ENCODE peak calls at places on chromosomes 7 and 10, in eight cellular contexts. One of them, this sample, is unnamed. For H3K36me3, the result is how much of the 10 kb centered on the place peaks cover.

GRCh38 chr10:74652664-74653063 is 173.7 kb upstream of the KAT6B start:
- DNase-seq in stomach: no peak
- DNase-seq in upper lobe of right lung: no peak
- DNase-seq in brain microvascular endothelial cell: no peak
- DNase-seq in hepatocyte: no peak
- DNase-seq in heart right ventricle: no peak
- DNase-seq in ovary: no peak
- DNase-seq in Peyer's patch: no peak
- DNase-seq in this sample: no peak

GRCh38 chr10:76000550-76000949 is 569.1 kb downstream of the LRMDA start:
- DNase-seq in heart right ventricle: no peak
- DNase-seq in upper lobe of right lung: no peak
- DNase-seq in ovary: no peak
- DNase-seq in hepatocyte: no peak
- DNase-seq in brain microvascular endothelial cell: no peak
- DNase-seq in Peyer's patch: no peak
- DNase-seq in stomach: no peak
- DNase-seq in this sample: no peak

GRCh38 chr7:20402297-20403230 is 71.9 kb downstream of the ITGB8 start:
- DNase-seq in Peyer's patch: no peak
- DNase-seq in upper lobe of right lung: no peak
- DNase-seq in heart right ventricle: no peak
- DNase-seq in ovary: no peak
- DNase-seq in brain microvascular endothelial cell: no peak
- DNase-seq in stomach: no peak
- DNase-seq in hepatocyte: no peak
- DNase-seq in this sample: peak

GRCh38 chr10:96588601-96589419 is 2.0 kb upstream of the TM9SF3 start:
- DNase-seq in hepatocyte: no peak
- DNase-seq in ovary: no peak
- DNase-seq in stomach: no peak
- DNase-seq in upper lobe of right lung: no peak
- DNase-seq in heart right ventricle: no peak
- DNase-seq in Peyer's patch: no peak
- DNase-seq in brain microvascular endothelial cell: no peak
- DNase-seq in this sample: no peak

GRCh38 chr10:30454744-30455498 is 20.9 kb downstream of the MAP3K8 start:
- DNase-seq in heart right ventricle: no peak
- DNase-seq in Peyer's patch: no peak
- DNase-seq in ovary: no peak
- DNase-seq in brain microvascular endothelial cell: peak
- DNase-seq in stomach: no peak
- DNase-seq in upper lobe of right lung: no peak
- DNase-seq in hepatocyte: peak
- DNase-seq in this sample: no peak

GRCh38 chr10:128497660-128498377 is 371.6 kb upstream of the MKI67 start:
- DNase-seq in hepatocyte: no peak
- DNase-seq in ovary: no peak
- DNase-seq in heart right ventricle: no peak
- DNase-seq in Peyer's patch: no peak
- DNase-seq in stomach: no peak
- DNase-seq in upper lobe of right lung: peak
- DNase-seq in brain microvascular endothelial cell: no peak
- DNase-seq in this sample: no peak

GRCh38 chr7:73978681-73979563 is 49.1 kb upstream of the ELN start:
- DNase-seq in stomach: peak
- DNase-seq in ovary: no peak
- DNase-seq in brain microvascular endothelial cell: peak
- DNase-seq in hepatocyte: peak
- DNase-seq in upper lobe of right lung: peak
- DNase-seq in Peyer's patch: no peak
- DNase-seq in heart right ventricle: peak
- DNase-seq in this sample: peak

GRCh38 chr7:96179863-96180262 is 142.0 kb downstream of the SLC25A13 start:
- DNase-seq in heart right ventricle: no peak
- DNase-seq in hepatocyte: no peak
- DNase-seq in brain microvascular endothelial cell: no peak
- DNase-seq in upper lobe of right lung: no peak
- DNase-seq in ovary: no peak
- DNase-seq in stomach: no peak
- DNase-seq in Peyer's patch: no peak
- DNase-seq in this sample: no peak

GRCh38 chr10:131630772-131631258 is 270.0 kb upstream of the PPP2R2D start:
- DNase-seq in ovary: no peak
- DNase-seq in brain microvascular endothelial cell: no peak
- DNase-seq in heart right ventricle: no peak
- DNase-seq in Peyer's patch: no peak
- DNase-seq in stomach: no peak
- DNase-seq in upper lobe of right lung: no peak
- DNase-seq in hepatocyte: peak
- DNase-seq in this sample: no peak

GRCh38 chr7:71566376-71566775 is 434.4 kb downstream of the GALNT17 start:
- DNase-seq in upper lobe of right lung: no peak
- DNase-seq in heart right ventricle: no peak
- DNase-seq in ovary: no peak
- DNase-seq in hepatocyte: no peak
- DNase-seq in brain microvascular endothelial cell: no peak
- DNase-seq in Peyer's patch: no peak
- DNase-seq in stomach: no peak
- DNase-seq in this sample: no peak

GRCh38 chr10:102630663-102631062 is 13.6 kb upstream of the TRIM8 start:
- DNase-seq in ovary: no peak
- DNase-seq in heart right ventricle: no peak
- DNase-seq in stomach: no peak
- DNase-seq in upper lobe of right lung: no peak
- DNase-seq in Peyer's patch: no peak
- DNase-seq in brain microvascular endothelial cell: no peak
- DNase-seq in hepatocyte: peak
- DNase-seq in this sample: no peak

GRCh38 chr10:102633282-102633681 is 11.0 kb upstream of the TRIM8 start:
- DNase-seq in hepatocyte: no peak
- DNase-seq in brain microvascular endothelial cell: peak
- DNase-seq in ovary: no peak
- DNase-seq in upper lobe of right lung: peak
- DNase-seq in heart right ventricle: no peak
- DNase-seq in Peyer's patch: no peak
- DNase-seq in stomach: no peak
- DNase-seq in this sample: peak

GRCh38 chr10:102632394-102633062 is 11.8 kb upstream of the TRIM8 start:
- DNase-seq in heart right ventricle: no peak
- DNase-seq in upper lobe of right lung: peak
- DNase-seq in hepatocyte: peak
- DNase-seq in stomach: no peak
- DNase-seq in Peyer's patch: no peak
- DNase-seq in brain microvascular endothelial cell: no peak
- DNase-seq in ovary: no peak
- DNase-seq in this sample: peak

GRCh38 chr10:102629661-102630614 is 14.3 kb upstream of the TRIM8 start:
- DNase-seq in brain microvascular endothelial cell: peak
- DNase-seq in heart right ventricle: no peak
- DNase-seq in hepatocyte: peak
- DNase-seq in ovary: no peak
- DNase-seq in stomach: no peak
- DNase-seq in Peyer's patch: no peak
- DNase-seq in upper lobe of right lung: peak
- DNase-seq in this sample: peak

DNA sequence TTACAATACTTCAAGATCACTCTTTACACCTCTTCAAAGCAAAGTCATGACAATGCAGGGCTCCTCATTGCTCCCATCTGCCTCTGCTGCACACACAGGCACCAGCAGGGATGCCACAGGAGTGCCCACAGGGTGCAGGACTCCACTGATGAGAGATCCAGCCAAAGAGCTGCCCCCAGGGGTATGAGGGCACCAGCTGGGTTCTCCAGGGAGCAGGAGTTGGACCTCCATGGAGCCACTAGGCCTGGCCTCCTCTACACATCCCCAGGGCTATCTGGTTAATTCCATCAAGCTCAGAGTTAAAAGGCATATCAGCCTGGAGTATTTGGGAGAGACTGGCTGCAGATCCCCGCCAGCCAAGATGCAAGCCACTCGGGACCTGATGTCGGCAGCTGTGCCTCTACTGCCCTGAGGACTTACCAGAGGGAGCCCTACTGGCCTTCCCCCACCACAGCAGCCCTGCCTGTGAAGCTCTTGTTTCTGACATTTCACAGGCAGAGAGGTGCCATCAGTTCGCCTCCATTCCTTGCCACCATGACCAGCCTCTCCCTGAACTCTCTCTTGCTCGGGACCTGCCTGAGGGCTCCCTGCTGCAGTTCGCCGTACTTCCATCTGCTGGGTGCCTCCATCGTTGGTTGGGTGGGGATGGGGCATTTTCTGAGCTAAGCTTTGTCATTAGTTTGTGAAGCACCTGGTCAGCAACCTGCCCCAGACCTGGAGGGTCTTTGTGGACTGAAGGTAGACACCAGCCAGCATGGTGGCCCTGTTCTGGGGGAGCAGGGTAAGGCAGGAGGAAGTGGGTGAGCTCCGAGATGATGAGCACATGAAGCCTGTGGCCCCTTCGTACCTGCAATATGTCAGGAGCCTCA is 12.5 kb upstream of the TRIM8 start:
- DNase-seq in ovary: no peak
- DNase-seq in upper lobe of right lung: peak
- DNase-seq in stomach: no peak
- DNase-seq in heart right ventricle: no peak
- DNase-seq in hepatocyte: no peak
- DNase-seq in Peyer's patch: no peak
- DNase-seq in brain microvascular endothelial cell: no peak
- DNase-seq in this sample: no peak
- H3K27ac ChIP-seq in ovary: no peak
- H3K27ac ChIP-seq in upper lobe of right lung: peak
- H3K27ac ChIP-seq in stomach: no peak
- H3K27ac ChIP-seq in heart right ventricle: peak
- H3K27ac ChIP-seq in hepatocyte: peak
- H3K27ac ChIP-seq in Peyer's patch: peak
- H3K27ac ChIP-seq in brain microvascular endothelial cell: no peak
- H3K27ac ChIP-seq in this sample: peak

DNA sequence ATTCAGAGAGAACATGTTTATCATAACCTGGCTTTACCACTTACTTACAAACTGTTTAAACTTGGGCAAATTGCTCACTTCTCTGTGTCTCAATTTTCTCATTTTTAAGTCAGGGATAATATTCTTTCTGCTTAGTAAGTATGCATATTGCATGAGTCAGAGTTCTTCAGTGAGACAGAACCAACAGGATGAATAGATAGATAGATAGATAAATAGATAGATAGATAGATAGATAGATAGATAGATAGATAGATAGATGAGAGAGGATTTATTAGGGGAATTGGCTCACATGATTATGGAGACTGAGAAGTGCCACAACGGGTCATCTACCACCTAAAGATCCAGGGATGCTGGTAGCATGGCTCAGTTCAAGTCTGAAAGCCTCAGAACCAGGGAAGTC is 15.7 kb upstream of the SMIM30 start:
- DNase-seq in hepatocyte: no peak
- DNase-seq in brain microvascular endothelial cell: no peak
- DNase-seq in heart right ventricle: no peak
- DNase-seq in Peyer's patch: no peak
- DNase-seq in upper lobe of right lung: no peak
- DNase-seq in ovary: no peak
- DNase-seq in stomach: no peak
- DNase-seq in this sample: no peak
- H3K36me3 ChIP-seq in hepatocyte: under half
- H3K36me3 ChIP-seq in brain microvascular endothelial cell: under half
- H3K36me3 ChIP-seq in heart right ventricle: under half
- H3K36me3 ChIP-seq in Peyer's patch: under half
- H3K36me3 ChIP-seq in upper lobe of right lung: under half
- H3K36me3 ChIP-seq in ovary: under half
- H3K36me3 ChIP-seq in stomach: under half
- H3K36me3 ChIP-seq in this sample: under half

GRCh38 chr10:48606530-48607355 is 1.9 kb upstream of the ARHGAP22 start:
- DNase-seq in heart right ventricle: peak
- DNase-seq in hepatocyte: no peak
- DNase-seq in Peyer's patch: no peak
- DNase-seq in stomach: no peak
- DNase-seq in ovary: no peak
- DNase-seq in upper lobe of right lung: no peak
- DNase-seq in brain microvascular endothelial cell: peak
- DNase-seq in this sample: no peak

GRCh38 chr10:48608926-48609325 is 4.1 kb upstream of the ARHGAP22 start:
- DNase-seq in ovary: no peak
- DNase-seq in upper lobe of right lung: no peak
- DNase-seq in hepatocyte: no peak
- DNase-seq in brain microvascular endothelial cell: no peak
- DNase-seq in stomach: no peak
- DNase-seq in heart right ventricle: no peak
- DNase-seq in Peyer's patch: no peak
- DNase-seq in this sample: no peak

GRCh38 chr10:48607356-48608278 is 2.7 kb upstream of the ARHGAP22 start:
- DNase-seq in heart right ventricle: peak
- DNase-seq in ovary: no peak
- DNase-seq in Peyer's patch: no peak
- DNase-seq in brain microvascular endothelial cell: no peak
- DNase-seq in hepatocyte: no peak
- DNase-seq in upper lobe of right lung: no peak
- DNase-seq in stomach: no peak
- DNase-seq in this sample: no peak

GRCh38 chr10:48609441-48609840 is 4.6 kb upstream of the ARHGAP22 start:
- DNase-seq in Peyer's patch: no peak
- DNase-seq in hepatocyte: no peak
- DNase-seq in upper lobe of right lung: no peak
- DNase-seq in ovary: no peak
- DNase-seq in stomach: no peak
- DNase-seq in brain microvascular endothelial cell: no peak
- DNase-seq in heart right ventricle: no peak
- DNase-seq in this sample: no peak

DNA sequence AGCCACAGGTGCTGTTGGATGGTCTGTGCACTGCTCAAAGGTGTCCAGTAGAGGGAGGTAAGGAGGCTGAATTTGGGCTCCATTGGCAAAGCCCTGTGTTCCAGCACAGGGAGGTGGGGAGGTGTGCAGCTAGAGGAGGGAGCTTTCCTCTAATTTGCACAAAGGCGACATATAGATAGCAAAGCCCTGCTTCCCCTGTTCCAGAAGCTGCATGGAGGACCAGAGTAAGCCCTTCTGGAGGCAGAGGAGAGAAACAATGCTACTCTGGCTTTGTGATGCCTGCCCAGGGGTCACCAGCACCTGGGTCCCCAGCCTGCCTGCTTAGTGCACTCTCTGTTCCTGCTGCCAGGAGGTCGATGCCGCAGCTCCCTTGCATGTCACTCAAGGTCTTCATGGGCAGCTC is 3.4 kb upstream of the ARHGAP22 start:
- DNase-seq in hepatocyte: peak
- DNase-seq in upper lobe of right lung: no peak
- DNase-seq in ovary: no peak
- DNase-seq in heart right ventricle: no peak
- DNase-seq in stomach: peak
- DNase-seq in brain microvascular endothelial cell: no peak
- DNase-seq in Peyer's patch: peak
- DNase-seq in this sample: peak
- H3K4me3 ChIP-seq in hepatocyte: no peak
- H3K4me3 ChIP-seq in upper lobe of right lung: no peak
- H3K4me3 ChIP-seq in ovary: no peak
- H3K4me3 ChIP-seq in heart right ventricle: no peak
- H3K4me3 ChIP-seq in stomach: no peak
- H3K4me3 ChIP-seq in brain microvascular endothelial cell: no peak
- H3K4me3 ChIP-seq in Peyer's patch: no peak
- H3K4me3 ChIP-seq in this sample: no peak

GRCh38 chr7:80334908-80335307 is 177.0 kb downstream of the GNAT3 start:
- DNase-seq in Peyer's patch: no peak
- DNase-seq in upper lobe of right lung: no peak
- DNase-seq in hepatocyte: no peak
- DNase-seq in ovary: no peak
- DNase-seq in heart right ventricle: no peak
- DNase-seq in stomach: no peak
- DNase-seq in brain microvascular endothelial cell: no peak
- DNase-seq in this sample: no peak
- H3K27ac ChIP-seq in Peyer's patch: no peak
- H3K27ac ChIP-seq in upper lobe of right lung: no peak
- H3K27ac ChIP-seq in hepatocyte: peak
- H3K27ac ChIP-seq in ovary: no peak
- H3K27ac ChIP-seq in heart right ventricle: peak
- H3K27ac ChIP-seq in stomach: no peak
- H3K27ac ChIP-seq in brain microvascular endothelial cell: no peak
- H3K27ac ChIP-seq in this sample: no peak